ENCODE peak calls at places on chromosomes 5 and 9, in eight cellular contexts. G is AG10803; K is OCI-LY7; S is ovary; L is CD8-positive, alpha-beta memory T cell; F is epithelial cell of esophagus; B is trophoblast cell; A is bronchial epithelial cell. X is an unnamed sample.

GRCh38 chr9:14813336-14814020 is 90.9 kb upstream of the CER1 start:
- DNase-seq in K (no peak), L (no peak), G (peak; percentile 33), A (no peak), F (no peak), S (no peak), B (no peak), X (no peak)

GRCh38 chr9:34961574-34962480 is 3.7 kb downstream of the PHF24 start:
- DNase-seq in K (no peak), A (peak; percentile 91), L (no peak), B (peak; percentile 62), S (no peak), F (peak; percentile 85), G (no peak), X (no peak)

GRCh38 chr9:133864011-133864410 is 125.9 kb upstream of the SARDH start:
- DNase-seq in S (no peak), F (peak; percentile 34), B (peak; percentile 90), K (no peak), G (no peak), L (no peak), A (no peak), X (no peak)

GRCh38 chr5:105708442-105708841 is 1962.3 kb downstream of the EFNA5 start:
- DNase-seq in G (no peak), A (no peak), K (no peak), L (no peak), F (no peak), B (no peak), S (no peak), X (no peak)

GRCh38 chr9:98879958-98880300 is 63.8 kb upstream of the COL15A1 start:
- DNase-seq in F (no peak), A (no peak), L (no peak), K (no peak), B (no peak), S (no peak), G (peak; percentile 58), X (no peak)

GRCh38 chr5:4295663-4296339 is 700.2 kb downstream of the IRX1 start:
- DNase-seq in F (peak; percentile 26), A (no peak), K (no peak), S (no peak), L (no peak), B (no peak), G (no peak), X (peak; percentile 23)

GRCh38 chr9:121625590-121625989 is 25.8 kb upstream of the DAB2IP start:
- DNase-seq in L (no peak), A (no peak), B (no peak), G (no peak), S (no peak), F (no peak), K (no peak), X (no peak)

GRCh38 chr5:174231961-174232487 is 186.5 kb downstream of the NSG2 start:
- DNase-seq in B (no peak), A (no peak), L (no peak), G (peak; percentile 45), S (no peak), F (no peak), K (no peak), X (no peak)

GRCh38 chr9:117958726-117959125 is 254.5 kb downstream of the TLR4 start:
- DNase-seq in F (no peak), A (no peak), L (no peak), S (no peak), G (no peak), B (no peak), K (no peak), X (no peak)

GRCh38 chr5:169304175-169304574 is 3.2 kb upstream of the SLIT3 start:
- DNase-seq in K (no peak), F (no peak), L (no peak), S (no peak), G (no peak), B (no peak), A (no peak), X (no peak)

GRCh38 chr9:125700791-125701190 is 6.2 kb downstream of the MAPKAP1 start:
- DNase-seq in G (peak; percentile 41), L (no peak), F (peak; percentile 28), S (no peak), K (no peak), B (no peak), A (peak; percentile 38), X (no peak)

GRCh38 chr9:98917691-98918487 is 25.8 kb upstream of the COL15A1 start:
- DNase-seq in A (no peak), L (no peak), K (no peak), B (no peak), F (no peak), S (peak; percentile 35), G (no peak), X (no peak)

GRCh38 chr9:18923167-18923566 is 109.8 kb downstream of the SAXO1 start:
- DNase-seq in G (no peak), F (no peak), K (no peak), B (no peak), L (no peak), S (no peak), A (no peak), X (no peak)

GRCh38 chr5:58087131-58087530 is 372.8 kb downstream of the PLK2 start:
- DNase-seq in L (no peak), F (no peak), B (no peak), K (no peak), A (no peak), S (no peak), G (no peak), X (no peak)

GRCh38 chr5:57386958-57387357 is 95.7 kb downstream of the ACTBL2 start:
- DNase-seq in L (no peak), A (peak; percentile 36), F (peak; percentile 56), B (peak; percentile 33), G (peak; percentile 68), S (no peak), K (peak; percentile 2), X (no peak)

GRCh38 chr9:133990366-133991210 is 1.5 kb downstream of the VAV2 start:
- DNase-seq in A (peak; percentile 64), F (peak; percentile 68), K (no peak), G (peak; percentile 71), S (peak; percentile 54), B (peak; percentile 67), L (no peak), X (no peak)

GRCh38 chr5:135447298-135447929 is at the start of gene DCANP1:
- DNase-seq in G (no peak), F (peak; percentile 19), K (no peak), A (peak; percentile 41), L (no peak), S (no peak), B (no peak), X (no peak)

GRCh38 chr9:114722363-114722695 is 40.3 kb upstream of the TEX48 start:
- DNase-seq in F (peak; percentile 35), A (peak; percentile 58), S (no peak), G (no peak), L (no peak), K (no peak), B (no peak), X (no peak)

GRCh38 chr9:7147136-7148090 is 389.6 kb downstream of the KDM4C start:
- DNase-seq in A (no peak), B (no peak), F (no peak), L (no peak), K (no peak), G (no peak), S (no peak), X (no peak)

DNA sequence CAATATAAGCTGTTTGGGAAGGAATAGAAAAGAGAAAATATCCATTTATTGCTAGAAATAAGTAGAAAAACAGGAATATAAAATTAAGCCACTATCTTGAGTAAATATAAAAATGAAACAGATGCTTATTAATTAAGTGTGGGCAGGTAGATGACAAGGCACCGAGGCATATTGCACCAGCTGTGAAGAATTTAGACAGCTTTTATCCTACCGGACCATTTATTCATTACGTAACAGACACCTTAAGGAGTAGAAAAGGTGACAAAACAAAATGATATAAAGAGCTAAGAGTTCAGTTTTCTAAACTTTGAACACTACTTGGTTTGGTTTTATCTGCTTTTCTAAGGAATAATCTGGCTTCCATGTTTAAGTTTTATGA is 404.1 kb downstream of the PTPRD start:
- DNase-seq in A (no peak), G (no peak), F (no peak), K (peak; percentile 2), L (no peak), B (no peak), S (no peak), X (no peak)
- H3K4me3 ChIP-seq in A (no peak overlapping the region), G (no peak overlapping the region), F (peak overlapping the region; percentile 27), K (peak overlapping the region; percentile 66), L (no peak overlapping the region), B (no peak overlapping the region), S (no peak overlapping the region), X (no peak overlapping the region)

DNA sequence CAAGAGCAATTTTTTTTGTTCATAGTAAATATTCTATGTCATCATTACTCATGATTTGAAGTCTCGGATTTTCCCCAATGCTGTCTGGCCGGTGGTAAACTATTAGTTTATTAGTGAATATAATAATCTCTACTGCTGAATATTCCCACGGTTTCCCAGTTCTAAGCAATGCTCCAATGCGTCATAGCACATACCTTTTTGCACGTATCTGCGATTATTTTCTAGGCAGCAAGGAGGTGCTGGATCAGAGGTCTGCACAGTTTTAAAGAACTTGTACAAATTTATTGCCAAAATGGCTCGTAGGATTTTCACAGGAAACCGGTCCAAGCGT is 43.9 kb upstream of the TCF7 start:
- DNase-seq in A (peak; percentile 68), L (no peak), F (peak; percentile 59), B (peak; percentile 30), S (no peak), K (no peak), G (no peak), X (no peak)
- H3K4me3 ChIP-seq in A (peak overlapping the region; percentile 23), L (peak overlapping the region; percentile 55), F (peak overlapping the region; percentile 27), B (no peak overlapping the region), S (no peak overlapping the region), K (no peak overlapping the region), G (peak overlapping the region; percentile 40), X (no peak overlapping the region)

GRCh38 chr5:139676951-139677367 is 28.8 kb downstream of the CXXC5 start:
- DNase-seq in G (no peak), B (no peak), L (no peak), K (no peak), S (no peak), A (no peak), F (no peak), X (no peak)
- H3K4me3 ChIP-seq in G (no peak overlapping the region), B (no peak overlapping the region), L (no peak overlapping the region), K (no peak overlapping the region), S (peak overlapping the region; percentile 16), A (no peak overlapping the region), F (no peak overlapping the region), X (no peak overlapping the region)

DNA sequence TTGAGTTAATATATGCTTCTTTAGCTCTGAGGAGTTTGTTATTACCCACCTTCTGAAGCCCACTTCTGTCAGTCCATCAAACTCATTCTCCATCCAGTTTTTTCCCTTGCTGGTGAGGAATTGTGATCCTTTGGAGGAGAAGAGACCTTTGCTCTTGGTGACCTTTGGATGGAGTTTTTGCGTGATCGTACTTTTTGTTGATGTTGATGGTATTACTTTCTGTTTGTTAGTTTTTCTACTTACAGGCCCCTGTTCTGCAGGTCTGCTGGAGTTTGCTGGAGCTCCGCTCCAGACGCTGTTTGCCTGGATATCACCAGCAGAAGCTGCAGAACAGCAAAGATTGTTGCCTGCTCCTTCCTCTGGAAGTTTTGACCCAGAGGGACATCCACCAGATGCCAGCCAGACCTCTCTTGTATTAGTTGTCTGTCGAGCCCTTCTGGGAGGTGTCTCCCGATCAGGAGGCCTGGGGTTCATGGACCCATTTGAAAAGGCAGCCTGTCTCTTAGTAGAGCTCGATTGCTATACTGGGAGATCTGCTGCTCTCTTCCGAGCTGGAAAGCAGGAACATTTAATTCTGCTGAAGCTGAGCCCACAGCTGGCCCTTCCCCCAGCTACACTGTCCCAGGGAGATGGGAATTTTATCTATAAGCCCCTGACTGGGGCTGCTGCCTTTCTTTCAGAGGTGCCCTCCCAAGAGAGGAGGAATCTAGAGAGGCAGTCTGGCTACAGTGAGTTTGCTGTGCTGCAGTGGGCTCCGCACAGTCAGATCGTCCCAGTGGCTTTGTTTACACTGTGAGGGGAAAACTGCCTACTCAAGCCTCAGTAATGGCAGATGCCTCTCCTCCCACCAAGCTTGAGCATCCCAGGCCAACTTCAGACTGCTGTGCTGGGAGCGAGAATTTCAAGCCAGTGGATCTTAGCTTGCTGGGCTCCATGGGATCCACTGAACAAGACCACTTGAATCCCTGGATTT is 445.5 kb downstream of the MAN2A1 start:
- DNase-seq in L (no peak), F (no peak), K (no peak), B (no peak), G (no peak), A (no peak), S (no peak), X (no peak)
- H3K4me3 ChIP-seq in L (no peak overlapping the region), F (no peak overlapping the region), K (no peak overlapping the region), B (no peak overlapping the region), G (no peak overlapping the region), A (no peak overlapping the region), S (no peak overlapping the region), X (no peak overlapping the region)